ENCODE peak calls at places on chromosome 6, in five cellular contexts. One of them, this sample, is unnamed.

GRCh38 chr6:116314878-116315277 is 35.1 kb upstream of the TSPYL1 start:
- DNase-seq in dorsolateral prefrontal cortex: no peak
- DNase-seq in fibroblast of the aortic adventitia: no peak
- DNase-seq in B cell: no peak
- DNase-seq in heart left ventricle: no peak
- DNase-seq in this sample: peak

GRCh38 chr6:19557191-19557590 is 280.0 kb upstream of the ID4 start:
- DNase-seq in dorsolateral prefrontal cortex: no peak
- DNase-seq in fibroblast of the aortic adventitia: no peak
- DNase-seq in B cell: no peak
- DNase-seq in heart left ventricle: no peak
- DNase-seq in this sample: no peak

GRCh38 chr6:79719248-79719975 is 88.3 kb downstream of the SH3BGRL2 start:
- DNase-seq in dorsolateral prefrontal cortex: peak
- DNase-seq in fibroblast of the aortic adventitia: peak
- DNase-seq in B cell: no peak
- DNase-seq in heart left ventricle: no peak
- DNase-seq in this sample: no peak

GRCh38 chr6:44670146-44670545 is 282.6 kb downstream of the CDC5L start:
- DNase-seq in dorsolateral prefrontal cortex: no peak
- DNase-seq in fibroblast of the aortic adventitia: no peak
- DNase-seq in B cell: peak
- DNase-seq in heart left ventricle: no peak
- DNase-seq in this sample: no peak

GRCh38 chr6:83514877-83515466 is 2.6 kb downstream of the PRSS35 start:
- DNase-seq in dorsolateral prefrontal cortex: no peak
- DNase-seq in fibroblast of the aortic adventitia: peak
- DNase-seq in B cell: no peak
- DNase-seq in heart left ventricle: no peak
- DNase-seq in this sample: peak

GRCh38 chr6:41716516-41717446 is 18.6 kb downstream of the TFEB start:
- DNase-seq in dorsolateral prefrontal cortex: no peak
- DNase-seq in fibroblast of the aortic adventitia: no peak
- DNase-seq in B cell: no peak
- DNase-seq in heart left ventricle: peak
- DNase-seq in this sample: no peak

GRCh38 chr6:43644940-43645612 is at the start of gene RSPH9:
- DNase-seq in dorsolateral prefrontal cortex: no peak
- DNase-seq in fibroblast of the aortic adventitia: peak
- DNase-seq in B cell: peak
- DNase-seq in heart left ventricle: peak
- DNase-seq in this sample: peak

GRCh38 chr6:100719883-100720682 is 161.0 kb downstream of the ASCC3 start:
- DNase-seq in dorsolateral prefrontal cortex: no peak
- DNase-seq in fibroblast of the aortic adventitia: peak
- DNase-seq in B cell: no peak
- DNase-seq in heart left ventricle: no peak
- DNase-seq in this sample: no peak

GRCh38 chr6:148893481-148893880 is 146.7 kb downstream of the UST start:
- DNase-seq in dorsolateral prefrontal cortex: no peak
- DNase-seq in fibroblast of the aortic adventitia: no peak
- DNase-seq in B cell: no peak
- DNase-seq in heart left ventricle: no peak
- DNase-seq in this sample: no peak

GRCh38 chr6:17705778-17706579 is 746 bp downstream of the NUP153 start:
- DNase-seq in dorsolateral prefrontal cortex: no peak
- DNase-seq in fibroblast of the aortic adventitia: peak
- DNase-seq in B cell: peak
- DNase-seq in heart left ventricle: peak
- DNase-seq in this sample: peak

GRCh38 chr6:43774776-43775583 is 5.0 kb downstream of the VEGFA start:
- DNase-seq in dorsolateral prefrontal cortex: peak
- DNase-seq in fibroblast of the aortic adventitia: peak
- DNase-seq in B cell: peak
- DNase-seq in heart left ventricle: peak
- DNase-seq in this sample: peak

GRCh38 chr6:112909781-112910180 is 562.7 kb downstream of the RFPL4B start:
- DNase-seq in dorsolateral prefrontal cortex: no peak
- DNase-seq in fibroblast of the aortic adventitia: peak
- DNase-seq in B cell: no peak
- DNase-seq in heart left ventricle: no peak
- DNase-seq in this sample: no peak

GRCh38 chr6:79724816-79725215 is 93.7 kb downstream of the SH3BGRL2 start:
- DNase-seq in dorsolateral prefrontal cortex: no peak
- DNase-seq in fibroblast of the aortic adventitia: no peak
- DNase-seq in B cell: no peak
- DNase-seq in heart left ventricle: peak
- DNase-seq in this sample: no peak

GRCh38 chr6:123803862-123804681 is at the start of gene NKAIN2:
- DNase-seq in dorsolateral prefrontal cortex: peak
- DNase-seq in fibroblast of the aortic adventitia: no peak
- DNase-seq in B cell: no peak
- DNase-seq in heart left ventricle: no peak
- DNase-seq in this sample: peak

GRCh38 chr6:106287215-106287614 is 38.3 kb downstream of the ATG5 start:
- DNase-seq in dorsolateral prefrontal cortex: no peak
- DNase-seq in fibroblast of the aortic adventitia: no peak
- DNase-seq in B cell: no peak
- DNase-seq in heart left ventricle: no peak
- DNase-seq in this sample: no peak

GRCh38 chr6:160775730-160776129 is 73.7 kb downstream of the PLG start:
- DNase-seq in dorsolateral prefrontal cortex: no peak
- DNase-seq in fibroblast of the aortic adventitia: no peak
- DNase-seq in B cell: no peak
- DNase-seq in heart left ventricle: no peak
- DNase-seq in this sample: no peak

GRCh38 chr6:36510365-36510764 is 36.9 kb downstream of the STK38 start:
- DNase-seq in dorsolateral prefrontal cortex: no peak
- DNase-seq in fibroblast of the aortic adventitia: no peak
- DNase-seq in B cell: no peak
- DNase-seq in heart left ventricle: no peak
- DNase-seq in this sample: no peak

GRCh38 chr6:153150400-153150766 is 19.3 kb upstream of the RGS17 start:
- DNase-seq in dorsolateral prefrontal cortex: no peak
- DNase-seq in fibroblast of the aortic adventitia: no peak
- DNase-seq in B cell: no peak
- DNase-seq in heart left ventricle: no peak
- DNase-seq in this sample: no peak

GRCh38 chr6:33008944-33009861 is at the start of gene HLA-DOA:
- DNase-seq in dorsolateral prefrontal cortex: no peak
- DNase-seq in fibroblast of the aortic adventitia: peak
- DNase-seq in B cell: peak
- DNase-seq in heart left ventricle: no peak
- DNase-seq in this sample: peak

GRCh38 chr6:28658475-28659249 is 133.0 kb downstream of the GPX5 start:
- DNase-seq in dorsolateral prefrontal cortex: no peak
- DNase-seq in fibroblast of the aortic adventitia: peak
- DNase-seq in B cell: no peak
- DNase-seq in heart left ventricle: no peak
- DNase-seq in this sample: no peak

GRCh38 chr6:70221025-70221714 is 81.7 kb downstream of the COL9A1 start:
- DNase-seq in dorsolateral prefrontal cortex: no peak
- DNase-seq in fibroblast of the aortic adventitia: peak
- DNase-seq in B cell: no peak
- DNase-seq in heart left ventricle: no peak
- DNase-seq in this sample: peak

GRCh38 chr6:43076093-43076927 is at the start of gene PTK7:
- DNase-seq in dorsolateral prefrontal cortex: no peak
- DNase-seq in fibroblast of the aortic adventitia: peak
- DNase-seq in B cell: no peak
- DNase-seq in heart left ventricle: peak
- DNase-seq in this sample: peak

DNA sequence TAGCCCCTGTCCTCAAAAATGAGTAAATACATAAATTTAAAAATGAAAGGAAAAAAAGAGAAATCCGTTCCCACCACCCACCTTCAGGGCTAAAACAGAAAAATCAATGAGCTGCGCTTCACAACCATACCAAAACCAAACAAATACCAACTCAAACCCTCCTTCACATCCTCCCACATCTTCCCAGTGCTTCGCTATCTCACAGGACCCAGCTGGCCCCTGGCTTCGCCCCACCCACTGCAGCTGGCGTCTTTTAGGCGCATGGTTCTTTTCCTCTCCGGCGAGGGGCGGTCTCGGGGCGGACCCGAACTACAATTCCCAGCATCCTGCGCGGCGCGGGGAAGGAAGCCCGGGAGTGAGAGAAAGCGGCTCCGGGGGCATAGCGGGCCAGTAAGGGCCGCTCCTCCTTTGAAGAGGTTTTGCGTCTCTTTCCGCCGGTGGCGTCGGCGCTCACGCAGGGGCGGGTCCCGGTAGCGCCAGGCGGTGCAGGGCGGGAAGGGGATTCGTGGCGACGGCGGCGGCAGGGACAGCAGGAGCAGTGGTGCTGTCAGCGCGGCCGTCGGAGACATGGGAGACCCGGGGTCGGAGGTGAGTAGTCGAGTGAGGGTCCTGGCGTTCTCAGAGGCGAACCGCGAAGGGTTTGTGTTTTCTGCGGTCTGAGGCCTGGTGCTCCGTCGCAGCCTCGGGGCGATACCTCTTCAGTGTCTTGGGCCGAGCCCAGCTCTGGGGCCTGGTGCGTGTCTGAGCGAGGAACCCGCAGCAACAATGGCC is at the start of gene ZNF451:
- DNase-seq in dorsolateral prefrontal cortex: peak
- DNase-seq in fibroblast of the aortic adventitia: peak
- DNase-seq in B cell: peak
- DNase-seq in heart left ventricle: peak
- DNase-seq in this sample: peak
- TF ChIP-seq CTCF in dorsolateral prefrontal cortex: peak
- TF ChIP-seq CTCF in fibroblast of the aortic adventitia: no peak
- TF ChIP-seq CTCF in B cell: no peak
- TF ChIP-seq CTCF in heart left ventricle: no peak
- TF ChIP-seq CTCF in this sample: no peak

GRCh38 chr6:5763871-5764270 is 242.9 kb downstream of the NRN1 start:
- DNase-seq in dorsolateral prefrontal cortex: no peak
- DNase-seq in fibroblast of the aortic adventitia: peak
- DNase-seq in B cell: peak
- DNase-seq in heart left ventricle: no peak
- DNase-seq in this sample: peak
- TF ChIP-seq CTCF in dorsolateral prefrontal cortex: no peak
- TF ChIP-seq CTCF in fibroblast of the aortic adventitia: no peak
- TF ChIP-seq CTCF in B cell: no peak
- TF ChIP-seq CTCF in heart left ventricle: no peak
- TF ChIP-seq CTCF in this sample: no peak

DNA sequence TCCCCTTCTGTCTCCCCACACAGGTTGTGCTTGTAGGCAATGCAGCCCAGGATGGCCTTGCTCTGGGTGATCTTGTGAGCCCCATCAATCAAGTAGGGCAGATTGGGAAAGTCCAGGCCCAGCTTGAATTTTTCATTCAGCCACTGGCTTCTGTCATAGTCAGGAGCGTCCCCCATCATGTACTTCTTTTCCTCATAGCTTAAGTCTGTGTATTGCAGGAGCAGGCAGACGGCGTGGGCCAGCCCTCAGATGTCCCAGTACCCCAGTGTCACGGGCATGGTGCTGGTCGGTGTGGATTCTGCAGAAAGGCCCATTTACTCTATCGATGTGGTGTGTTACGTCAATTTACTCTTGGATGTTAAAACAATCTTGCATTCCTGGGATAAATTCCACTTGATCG is 40.1 kb upstream of the SLC16A10 start:
- DNase-seq in dorsolateral prefrontal cortex: no peak
- DNase-seq in fibroblast of the aortic adventitia: no peak
- DNase-seq in B cell: no peak
- DNase-seq in heart left ventricle: no peak
- DNase-seq in this sample: no peak
- TF ChIP-seq CTCF in dorsolateral prefrontal cortex: no peak
- TF ChIP-seq CTCF in fibroblast of the aortic adventitia: no peak
- TF ChIP-seq CTCF in B cell: no peak
- TF ChIP-seq CTCF in heart left ventricle: no peak
- TF ChIP-seq CTCF in this sample: no peak

GRCh38 chr6:119247504-119247903 is 102.1 kb downstream of the MAN1A1 start:
- DNase-seq in dorsolateral prefrontal cortex: no peak
- DNase-seq in fibroblast of the aortic adventitia: no peak
- DNase-seq in B cell: no peak
- DNase-seq in heart left ventricle: no peak
- DNase-seq in this sample: no peak
- TF ChIP-seq CTCF in dorsolateral prefrontal cortex: no peak
- TF ChIP-seq CTCF in fibroblast of the aortic adventitia: no peak
- TF ChIP-seq CTCF in B cell: no peak
- TF ChIP-seq CTCF in heart left ventricle: no peak
- TF ChIP-seq CTCF in this sample: no peak

DNA sequence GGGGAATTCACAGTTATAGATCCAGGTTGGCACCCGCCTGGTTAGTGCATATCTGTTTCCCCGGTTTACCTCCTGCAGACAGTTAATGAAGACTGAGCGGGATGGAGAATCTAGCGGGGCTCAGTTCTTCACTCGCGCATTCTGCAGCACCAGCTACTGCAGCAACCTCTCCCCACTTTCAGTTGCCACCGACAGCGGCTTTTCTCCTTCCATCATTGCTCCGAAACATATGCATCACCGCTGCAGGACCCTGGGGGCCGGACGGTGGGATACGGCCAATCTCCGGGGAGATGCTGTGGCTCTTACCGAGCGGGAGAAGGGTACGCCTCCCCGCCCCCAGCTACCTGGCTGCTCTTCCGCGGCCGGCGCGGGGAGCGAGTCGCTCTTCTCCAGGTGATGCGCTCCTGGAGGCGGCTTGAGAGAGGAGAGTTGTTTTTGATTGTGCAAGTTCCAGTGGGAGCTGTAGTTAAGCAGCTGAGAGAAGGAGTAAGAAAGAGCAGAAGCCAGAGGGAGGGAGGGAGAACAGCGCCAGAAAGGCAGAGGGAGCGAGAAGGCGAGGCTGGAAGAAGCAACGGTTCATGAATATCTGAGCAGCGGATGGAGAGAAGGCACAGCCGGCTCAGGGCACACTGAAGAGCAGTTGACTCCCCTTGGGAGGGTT is at the start of gene SGK1:
- DNase-seq in dorsolateral prefrontal cortex: peak
- DNase-seq in fibroblast of the aortic adventitia: peak
- DNase-seq in B cell: no peak
- DNase-seq in heart left ventricle: peak
- DNase-seq in this sample: peak
- TF ChIP-seq CTCF in dorsolateral prefrontal cortex: no peak
- TF ChIP-seq CTCF in fibroblast of the aortic adventitia: no peak
- TF ChIP-seq CTCF in B cell: no peak
- TF ChIP-seq CTCF in heart left ventricle: no peak
- TF ChIP-seq CTCF in this sample: no peak

GRCh38 chr6:34067814-34068213 is 78.1 kb downstream of the GRM4 start:
- DNase-seq in dorsolateral prefrontal cortex: no peak
- DNase-seq in fibroblast of the aortic adventitia: no peak
- DNase-seq in B cell: no peak
- DNase-seq in heart left ventricle: no peak
- DNase-seq in this sample: no peak
- TF ChIP-seq CTCF in dorsolateral prefrontal cortex: no peak
- TF ChIP-seq CTCF in fibroblast of the aortic adventitia: peak
- TF ChIP-seq CTCF in B cell: no peak
- TF ChIP-seq CTCF in heart left ventricle: no peak
- TF ChIP-seq CTCF in this sample: no peak

GRCh38 chr6:132746049-132746448 is 11.7 kb downstream of the VNN2 start:
- DNase-seq in dorsolateral prefrontal cortex: no peak
- DNase-seq in fibroblast of the aortic adventitia: no peak
- DNase-seq in B cell: no peak
- DNase-seq in heart left ventricle: no peak
- DNase-seq in this sample: no peak
- TF ChIP-seq CTCF in dorsolateral prefrontal cortex: no peak
- TF ChIP-seq CTCF in fibroblast of the aortic adventitia: no peak
- TF ChIP-seq CTCF in B cell: no peak
- TF ChIP-seq CTCF in heart left ventricle: no peak
- TF ChIP-seq CTCF in this sample: no peak

This sample was measured in GM13976.